ENCODE peak calls at places on chromosomes 12 and 14, in seven cellular contexts. B, J, S, M, T, E and D are unnamed samples.

GRCh38 chr14:91330111-91330696 is 85.7 kb upstream of the GPR68 start:
- DNase-seq in B (no peak), J (peak), S (no peak), M (no peak), T (no peak), E (no peak), D (no peak)

GRCh38 chr12:130429656-130430505 is 92.2 kb downstream of the PIWIL1 start:
- DNase-seq in B (no peak), J (peak), S (no peak), M (no peak), T (no peak), E (no peak), D (no peak)

GRCh38 chr14:22849212-22849819 is 12.9 kb downstream of the MMP14 start:
- DNase-seq in B (peak), J (peak), S (no peak), M (peak), T (no peak), E (peak), D (no peak)

GRCh38 chr12:104656921-104657320 is 200.2 kb downstream of the CHST11 start:
- DNase-seq in B (no peak), J (no peak), S (no peak), M (peak), T (no peak), E (peak), D (no peak)

GRCh38 chr12:123389560-123390351 is 5.8 kb downstream of the KMT5A start:
- DNase-seq in B (no peak), J (peak), S (peak), M (peak), T (peak), E (peak), D (peak)

GRCh38 chr14:94050231-94050880 is 24.2 kb downstream of the OTUB2 start:
- DNase-seq in B (no peak), J (no peak), S (no peak), M (no peak), T (no peak), E (peak), D (no peak)

GRCh38 chr12:118016424-118017264 is at the start of gene RFC5:
- DNase-seq in B (peak), J (peak), S (peak), M (peak), T (peak), E (peak), D (peak)

GRCh38 chr14:20418501-20418909 is 5.2 kb upstream of the TEP1 start:
- DNase-seq in B (no peak), J (no peak), S (no peak), M (no peak), T (no peak), E (no peak), D (no peak)

GRCh38 chr14:91114079-91115065 is 499 bp downstream of the DGLUCY start:
- DNase-seq in B (peak), J (peak), S (peak), M (peak), T (peak), E (peak), D (no peak)

GRCh38 chr12:25976289-25976688 is 17.8 kb downstream of the RASSF8 start:
- DNase-seq in B (no peak), J (no peak), S (no peak), M (no peak), T (no peak), E (no peak), D (no peak)

GRCh38 chr12:89525002-89525823 is 617 bp upstream of the GALNT4 start:
- DNase-seq in B (peak), J (peak), S (peak), M (no peak), T (peak), E (peak), D (no peak)

GRCh38 chr14:34628681-34629135 is 1.2 kb downstream of the SNX6 start:
- DNase-seq in B (no peak), J (peak), S (no peak), M (peak), T (peak), E (peak), D (no peak)

GRCh38 chr12:124492879-124493808 is 74.3 kb downstream of the NCOR2 start:
- DNase-seq in B (no peak), J (no peak), S (no peak), M (no peak), T (no peak), E (no peak), D (no peak)

GRCh38 chr14:25431211-25432076 is 381.5 kb upstream of the STXBP6 start:
- DNase-seq in B (no peak), J (peak), S (no peak), M (no peak), T (peak), E (peak), D (peak)
- TF ChIP-seq CTCF in B (no peak), J (peak), S (no peak), M (no peak), T (peak), E (peak), D (peak)

GRCh38 chr14:61438860-61439765 is 117.7 kb downstream of the PRKCH start:
- DNase-seq in B (peak), J (peak), S (peak), M (peak), T (no peak), E (peak), D (peak)
- TF ChIP-seq CTCF in B (no peak), J (peak), S (no peak), M (no peak), T (no peak), E (no peak), D (no peak)

DNA sequence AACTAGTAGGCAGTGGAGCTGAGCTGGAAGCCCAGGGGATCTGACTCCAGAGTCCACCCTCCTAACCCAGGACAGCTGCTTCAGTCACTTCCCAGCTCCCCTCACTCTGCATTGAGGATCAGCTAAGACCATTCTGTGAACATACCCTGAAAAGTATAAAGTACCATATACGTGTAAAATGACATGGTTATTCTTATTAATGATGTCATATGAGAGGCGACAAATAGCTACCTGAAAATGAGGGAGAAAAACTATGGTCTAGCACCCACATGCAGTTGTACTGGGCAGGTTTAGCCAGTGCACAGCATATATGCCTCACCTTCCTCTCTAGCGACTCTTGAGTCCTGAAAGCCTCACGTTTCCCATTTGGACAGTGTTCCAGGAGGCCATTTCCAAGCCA is 461.9 kb downstream of the RAD51B start:
- DNase-seq in B (no peak), J (no peak), S (no peak), M (no peak), T (no peak), E (no peak), D (no peak)
- TF ChIP-seq CTCF in B (no peak), J (no peak), S (no peak), M (no peak), T (no peak), E (no peak), D (no peak)

GRCh38 chr12:52214421-52214802 is 18.6 kb upstream of the KRT7 start:
- DNase-seq in B (no peak), J (peak), S (no peak), M (no peak), T (no peak), E (no peak), D (no peak)
- TF ChIP-seq CTCF in B (peak), J (peak), S (no peak), M (no peak), T (no peak), E (no peak), D (no peak)

GRCh38 chr14:74946659-74947281 is 8.6 kb downstream of the PGF start:
- DNase-seq in B (no peak), J (no peak), S (no peak), M (no peak), T (no peak), E (no peak), D (no peak)
- TF ChIP-seq CTCF in B (no peak), J (peak), S (no peak), M (no peak), T (no peak), E (peak), D (no peak)

GRCh38 chr12:51415931-51416330 is 8.7 kb upstream of the SLC4A8 start:
- DNase-seq in B (no peak), J (no peak), S (no peak), M (no peak), T (no peak), E (no peak), D (no peak)

GRCh38 chr12:51421266-51421884 is 3.3 kb upstream of the SLC4A8 start:
- DNase-seq in B (peak), J (peak), S (peak), M (peak), T (peak), E (peak), D (peak)

GRCh38 chr12:51424094-51424661 is 453 bp upstream of the SLC4A8 start:
- DNase-seq in B (no peak), J (no peak), S (no peak), M (no peak), T (no peak), E (no peak), D (no peak)

GRCh38 chr12:51417826-51418225 is 6.8 kb upstream of the SLC4A8 start:
- DNase-seq in B (no peak), J (no peak), S (no peak), M (no peak), T (no peak), E (no peak), D (no peak)

GRCh38 chr12:51419473-51420228 is 5.0 kb upstream of the SLC4A8 start:
- DNase-seq in B (no peak), J (peak), S (peak), M (peak), T (no peak), E (no peak), D (no peak)
- TF ChIP-seq CTCF in B (peak), J (peak), S (no peak), M (no peak), T (no peak), E (no peak), D (peak)

GRCh38 chr14:64761441-64762043 is 57.3 kb downstream of the PLEKHG3 start:
- DNase-seq in B (peak), J (no peak), S (peak), M (no peak), T (no peak), E (no peak), D (peak)
- TF ChIP-seq CTCF in B (no peak), J (no peak), S (peak), M (no peak), T (no peak), E (no peak), D (peak)

GRCh38 chr12:51216652-51217051 is 1.2 kb downstream of the POU6F1 start:
- DNase-seq in B (no peak), J (no peak), S (no peak), M (no peak), T (no peak), E (no peak), D (no peak)

GRCh38 chr12:51218607-51219161 is 822 bp upstream of the POU6F1 start:
- DNase-seq in B (peak), J (peak), S (no peak), M (no peak), T (no peak), E (no peak), D (no peak)

GRCh38 chr12:51219345-51219744 is 1.5 kb upstream of the POU6F1 start:
- DNase-seq in B (no peak), J (no peak), S (no peak), M (no peak), T (no peak), E (no peak), D (no peak)

GRCh38 chr12:51217968-51218606 is at the start of gene POU6F1:
- DNase-seq in B (peak), J (peak), S (peak), M (peak), T (peak), E (peak), D (no peak)

GRCh38 chr12:51217133-51217967 is 512 bp downstream of the POU6F1 start:
- DNase-seq in B (peak), J (peak), S (peak), M (peak), T (peak), E (peak), D (no peak)
- TF ChIP-seq CTCF in B (peak), J (peak), S (peak), M (no peak), T (no peak), E (no peak), D (no peak)

GRCh38 chr12:48934312-48934706 is 9.0 kb upstream of the FKBP11 start:
- DNase-seq in B (no peak), J (peak), S (no peak), M (peak), T (no peak), E (no peak), D (no peak)
- TF ChIP-seq CTCF in B (peak), J (peak), S (peak), M (no peak), T (no peak), E (no peak), D (peak)

GRCh38 chr12:87376722-87377121 is 652.5 kb downstream of the C12orf50 start:
- DNase-seq in B (no peak), J (no peak), S (no peak), M (no peak), T (no peak), E (no peak), D (no peak)

GRCh38 chr12:87382959-87383591 is 646.1 kb downstream of the C12orf50 start:
- DNase-seq in B (no peak), J (no peak), S (no peak), M (peak), T (no peak), E (no peak), D (no peak)

GRCh38 chr12:87383705-87384104 is 645.5 kb downstream of the C12orf50 start:
- DNase-seq in B (no peak), J (no peak), S (no peak), M (peak), T (no peak), E (no peak), D (peak)

GRCh38 chr12:87381747-87382146 is 647.5 kb downstream of the C12orf50 start:
- DNase-seq in B (no peak), J (no peak), S (no peak), M (no peak), T (no peak), E (no peak), D (no peak)

DNA sequence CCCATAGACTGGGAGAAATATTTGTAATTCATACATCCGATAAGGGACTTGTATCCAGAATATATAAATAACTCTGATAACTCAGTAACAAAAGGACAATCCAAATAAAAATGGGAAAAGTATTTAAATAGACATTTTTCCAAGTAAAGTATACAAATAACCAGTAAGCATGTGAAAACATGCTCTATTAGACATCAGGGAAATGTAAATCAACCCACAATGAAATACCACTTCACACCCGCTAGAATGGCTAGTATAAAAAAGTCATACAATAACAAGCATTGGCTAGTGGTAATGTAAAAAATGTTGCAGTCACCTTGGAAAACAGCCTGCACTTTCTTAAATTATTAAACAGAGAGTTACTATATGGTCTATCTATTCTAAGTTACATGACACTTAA is 650.7 kb downstream of the C12orf50 start:
- DNase-seq in B (no peak), J (no peak), S (no peak), M (no peak), T (no peak), E (no peak), D (no peak)
- TF ChIP-seq CTCF in B (no peak), J (no peak), S (no peak), M (no peak), T (no peak), E (no peak), D (no peak)